ENCODE peak calls at places on chromosomes 5 and 9, in six cellular contexts. O, J, K, D, S and C are unnamed samples.

GRCh38 chr5:132812949-132813598 is at the start of gene SOWAHA:
- DNase-seq in O (peak), J (peak), K (peak), D (peak), S (no peak), C (no peak)

GRCh38 chr5:68288756-68289134 is 73.2 kb downstream of the PIK3R1 start:
- DNase-seq in O (no peak), J (peak), K (no peak), D (no peak), S (no peak), C (no peak)

GRCh38 chr9:89311346-89312153 is 555 bp downstream of the CKS2 start:
- DNase-seq in O (peak), J (peak), K (no peak), D (no peak), S (no peak), C (no peak)

GRCh38 chr9:129558551-129559505 is 62.1 kb downstream of the C9orf50 start:
- DNase-seq in O (no peak), J (no peak), K (peak), D (no peak), S (no peak), C (no peak)

GRCh38 chr5:142870552-142870951 is 100.4 kb downstream of the ARHGAP26 start:
- DNase-seq in O (no peak), J (no peak), K (no peak), D (no peak), S (no peak), C (no peak)

GRCh38 chr9:31347082-31347617 is 1037.3 kb upstream of the ACO1 start:
- DNase-seq in O (no peak), J (no peak), K (no peak), D (no peak), S (no peak), C (no peak)

GRCh38 chr5:25892251-25892650 is 1146.1 kb downstream of the CDH9 start:
- DNase-seq in O (no peak), J (no peak), K (no peak), D (no peak), S (no peak), C (no peak)

GRCh38 chr5:162786234-162786633 is 651.2 kb upstream of the CCNG1 start:
- DNase-seq in O (no peak), J (no peak), K (no peak), D (no peak), S (no peak), C (no peak)

GRCh38 chr5:101788797-101789196 is 507.3 kb downstream of the SLCO4C1 start:
- DNase-seq in O (no peak), J (no peak), K (no peak), D (no peak), S (no peak), C (no peak)

GRCh38 chr5:112534564-112534963 is 115.5 kb upstream of the EPB41L4A start:
- DNase-seq in O (no peak), J (no peak), K (no peak), D (no peak), S (no peak), C (no peak)

GRCh38 chr5:56671571-56671970 is 143.8 kb upstream of the MAP3K1 start:
- DNase-seq in O (no peak), J (no peak), K (no peak), D (no peak), S (no peak), C (no peak)

GRCh38 chr9:34282096-34282495 is 47.0 kb downstream of the KIF24 start:
- DNase-seq in O (no peak), J (no peak), K (no peak), D (no peak), S (no peak), C (no peak)

GRCh38 chr5:148145916-148146315 is 22.4 kb upstream of the SPINK14 start:
- DNase-seq in O (peak), J (no peak), K (no peak), D (no peak), S (no peak), C (peak)

GRCh38 chr5:30845194-30845593 is 348.3 kb upstream of the CDH6 start:
- DNase-seq in O (no peak), J (no peak), K (no peak), D (no peak), S (no peak), C (no peak)

GRCh38 chr5:59066367-59067163 is 483.7 kb downstream of the RAB3C start:
- DNase-seq in O (no peak), J (no peak), K (no peak), D (no peak), S (no peak), C (no peak)

GRCh38 chr5:132566657-132567056 is 9.9 kb downstream of the RAD50 start:
- DNase-seq in O (no peak), J (no peak), K (no peak), D (no peak), S (no peak), C (no peak)

GRCh38 chr9:109453210-109453842 is 44.8 kb downstream of the PTPN3 start:
- DNase-seq in O (no peak), J (no peak), K (peak), D (peak), S (no peak), C (peak)

GRCh38 chr5:59587489-59588337 is 305.8 kb downstream of the PDE4D start:
- DNase-seq in O (peak), J (peak), K (peak), D (no peak), S (peak), C (no peak)

GRCh38 chr9:136352682-136353081 is 10.9 kb downstream of the DNLZ start:
- DNase-seq in O (no peak), J (no peak), K (no peak), D (no peak), S (peak), C (no peak)

GRCh38 chr5:98599016-98599415 is 174.4 kb upstream of the RGMB start:
- DNase-seq in O (no peak), J (no peak), K (no peak), D (no peak), S (no peak), C (no peak)

GRCh38 chr5:78593465-78593864 is 55.1 kb downstream of the LHFPL2 start:
- DNase-seq in O (no peak), J (no peak), K (no peak), D (no peak), S (no peak), C (no peak)

GRCh38 chr9:15293727-15294405 is 13.2 kb downstream of the TTC39B start:
- DNase-seq in O (no peak), J (no peak), K (no peak), D (no peak), S (no peak), C (no peak)

GRCh38 chr9:134296301-134297081 is 29.8 kb upstream of the RXRA start:
- DNase-seq in O (no peak), J (no peak), K (no peak), D (no peak), S (no peak), C (no peak)

GRCh38 chr5:36607114-36607561 is 732 bp downstream of the SLC1A3 start:
- DNase-seq in O (no peak), J (no peak), K (no peak), D (no peak), S (no peak), C (no peak)

GRCh38 chr9:133777111-133777791 is 39.1 kb upstream of the SARDH start:
- DNase-seq in O (no peak), J (no peak), K (no peak), D (no peak), S (no peak), C (no peak)

GRCh38 chr9:133691659-133692363 is 46.3 kb downstream of the SARDH start:
- DNase-seq in O (no peak), J (no peak), K (no peak), D (no peak), S (no peak), C (no peak)

GRCh38 chr9:131667576-131667975 is 72.3 kb downstream of the RAPGEF1 start:
- DNase-seq in O (no peak), J (no peak), K (no peak), D (no peak), S (no peak), C (no peak)

GRCh38 chr9:34554211-34555001 is 31.6 kb upstream of the ENHO start:
- DNase-seq in O (no peak), J (peak), K (no peak), D (no peak), S (no peak), C (no peak)

GRCh38 chr5:170571885-170572284 is 68.1 kb downstream of the KCNIP1 start:
- DNase-seq in O (no peak), J (no peak), K (no peak), D (no peak), S (no peak), C (no peak)

GRCh38 chr5:169303119-169303515 is 2.2 kb upstream of the SLIT3 start:
- DNase-seq in O (no peak), J (no peak), K (no peak), D (no peak), S (no peak), C (no peak)

GRCh38 chr9:114100536-114100935 is 1.4 kb upstream of the KIF12 start:
- DNase-seq in O (no peak), J (no peak), K (no peak), D (no peak), S (no peak), C (no peak)

GRCh38 chr5:131214828-131215227 is 44.1 kb downstream of the LYRM7 start:
- DNase-seq in O (no peak), J (no peak), K (no peak), D (no peak), S (no peak), C (no peak)

GRCh38 chr9:137691648-137692357 is 73.0 kb downstream of the EHMT1 start:
- DNase-seq in O (no peak), J (no peak), K (no peak), D (no peak), S (no peak), C (no peak)

GRCh38 chr5:131637694-131638093 is 2.7 kb upstream of the RAPGEF6 start:
- DNase-seq in O (no peak), J (no peak), K (no peak), D (no peak), S (no peak), C (no peak)

GRCh38 chr5:137122075-137122474 is 377.1 kb downstream of the SPOCK1 start:
- DNase-seq in O (no peak), J (no peak), K (no peak), D (no peak), S (no peak), C (no peak)

GRCh38 chr9:16459421-16460148 is 410.9 kb downstream of the BNC2 start:
- DNase-seq in O (no peak), J (no peak), K (no peak), D (no peak), S (no peak), C (no peak)

GRCh38 chr5:89110916-89111646 is 228.1 kb upstream of the MEF2C start:
- DNase-seq in O (no peak), J (no peak), K (no peak), D (no peak), S (no peak), C (no peak)

DNA sequence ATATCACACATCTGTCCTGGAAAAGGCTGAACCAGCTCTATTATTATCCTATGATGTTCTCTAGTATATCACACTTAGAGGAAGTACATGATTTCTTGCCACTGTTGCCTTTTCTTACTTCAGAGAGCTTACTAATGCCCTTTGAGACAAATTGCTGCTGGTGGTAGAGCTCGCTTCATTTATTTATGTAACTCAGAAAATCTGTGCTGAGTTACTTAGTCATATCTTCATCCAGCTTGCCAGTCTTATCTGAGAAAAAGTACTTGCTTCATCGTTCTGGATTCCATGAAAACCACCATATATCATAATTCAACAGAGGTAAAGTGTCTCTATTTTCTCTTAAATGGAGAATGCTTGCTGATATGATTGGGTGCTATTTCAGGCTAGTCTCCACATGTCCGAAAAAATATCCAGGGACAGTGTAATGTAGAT is 26.6 kb downstream of the PTPDC1 start:
- DNase-seq in O (no peak), J (no peak), K (no peak), D (no peak), S (no peak), C (no peak)
- TF ChIP-seq POLR2A in O (no peak), J (no peak), K (no peak), D (no peak), S (no peak), C (no peak)

GRCh38 chr9:85940832-85941616 is at the start of gene NAA35:
- DNase-seq in O (peak), J (peak), K (peak), D (peak), S (peak), C (peak)
- TF ChIP-seq POLR2A in O (no peak), J (peak), K (peak), D (no peak), S (peak), C (no peak)

DNA sequence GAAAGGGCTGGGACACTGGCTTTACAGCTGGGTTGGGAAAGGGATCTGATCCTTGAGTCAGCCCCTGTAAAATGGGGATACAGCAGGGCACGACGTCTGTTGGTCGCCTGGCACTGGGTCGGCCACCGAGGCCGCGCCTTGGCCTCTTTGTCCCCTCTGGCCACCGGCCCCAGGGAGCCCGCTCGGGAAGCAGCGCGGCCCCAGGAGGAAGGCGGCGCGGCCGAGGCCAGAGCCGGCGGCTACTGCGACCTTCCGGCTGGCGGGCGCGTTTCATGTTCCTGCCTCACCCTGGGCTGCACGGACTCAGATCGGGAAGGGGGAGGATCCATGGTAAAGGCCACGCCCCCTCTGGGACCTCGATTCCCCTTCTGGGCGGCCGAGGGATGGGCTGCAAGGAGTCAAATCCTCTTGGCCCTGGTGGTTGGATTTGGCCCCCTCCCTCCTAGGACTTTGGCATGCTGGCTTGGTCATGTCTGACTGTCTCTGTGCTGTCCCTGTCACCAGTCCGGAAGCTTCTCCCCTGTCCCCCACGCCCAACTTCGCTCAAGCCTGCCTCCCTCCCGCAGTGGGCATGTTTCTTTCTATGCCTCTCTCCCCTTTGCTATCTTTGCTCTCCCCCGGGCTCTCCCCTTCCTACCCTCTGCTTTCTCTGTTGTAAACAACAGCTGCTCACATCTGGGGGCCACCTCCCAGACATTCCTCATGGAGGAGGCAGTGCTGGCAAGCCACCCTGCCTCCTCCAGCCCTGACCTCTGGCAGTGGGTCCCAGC is 25.8 kb downstream of the FPGS start:
- DNase-seq in O (peak), J (peak), K (peak), D (peak), S (peak), C (peak)
- TF ChIP-seq POLR2A in O (peak), J (peak), K (peak), D (no peak), S (peak), C (no peak)

GRCh38 chr9:37730840-37731239 is 22.8 kb upstream of the TRMT10B start:
- DNase-seq in O (no peak), J (no peak), K (no peak), D (no peak), S (no peak), C (no peak)

GRCh38 chr9:37730256-37730655 is 23.3 kb upstream of the TRMT10B start:
- DNase-seq in O (no peak), J (no peak), K (no peak), D (no peak), S (no peak), C (no peak)

GRCh38 chr9:37729499-37729898 is 24.1 kb upstream of the TRMT10B start:
- DNase-seq in O (no peak), J (no peak), K (no peak), D (no peak), S (no peak), C (no peak)

GRCh38 chr9:37732086-37732744 is 21.4 kb upstream of the TRMT10B start:
- DNase-seq in O (no peak), J (no peak), K (no peak), D (no peak), S (no peak), C (no peak)

GRCh38 chr9:37727002-37727401 is 26.6 kb upstream of the TRMT10B start:
- DNase-seq in O (no peak), J (no peak), K (no peak), D (no peak), S (no peak), C (no peak)
- TF ChIP-seq POLR2A in O (no peak), J (no peak), K (no peak), D (no peak), S (no peak), C (no peak)

GRCh38 chr5:32443541-32444190 is 874 bp downstream of the ZFR start:
- DNase-seq in O (peak), J (no peak), K (peak), D (no peak), S (peak), C (no peak)
- TF ChIP-seq POLR2A in O (no peak), J (no peak), K (no peak), D (no peak), S (no peak), C (no peak)

DNA sequence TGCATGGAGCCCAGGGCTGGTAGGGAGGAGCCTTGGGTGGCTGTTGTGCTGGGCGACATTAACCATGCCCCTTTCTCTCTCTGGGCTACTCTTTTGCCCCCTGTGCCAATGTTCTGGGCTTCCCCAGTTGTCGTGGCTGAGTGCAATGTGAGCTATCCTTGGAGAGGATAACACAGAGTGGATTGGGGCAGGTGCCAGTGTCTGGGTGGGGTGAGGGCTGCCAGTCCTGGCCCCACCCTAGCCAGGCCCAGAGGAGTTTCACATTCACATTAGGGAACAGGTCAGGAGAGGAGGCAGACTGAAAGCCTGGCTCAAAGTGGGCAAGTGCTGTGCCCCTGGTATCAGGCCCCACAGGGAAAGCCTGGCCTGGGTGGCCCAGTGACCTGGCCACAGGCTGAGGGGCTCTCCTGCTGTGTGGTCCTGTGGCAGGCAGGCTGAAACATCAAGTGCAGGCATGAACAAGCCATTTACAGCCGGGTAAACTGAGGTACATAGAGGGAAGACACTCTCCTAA is 7.5 kb upstream of the NDST1 start:
- DNase-seq in O (peak), J (no peak), K (no peak), D (no peak), S (no peak), C (no peak)
- TF ChIP-seq POLR2A in O (no peak), J (no peak), K (no peak), D (no peak), S (no peak), C (no peak)

DNA sequence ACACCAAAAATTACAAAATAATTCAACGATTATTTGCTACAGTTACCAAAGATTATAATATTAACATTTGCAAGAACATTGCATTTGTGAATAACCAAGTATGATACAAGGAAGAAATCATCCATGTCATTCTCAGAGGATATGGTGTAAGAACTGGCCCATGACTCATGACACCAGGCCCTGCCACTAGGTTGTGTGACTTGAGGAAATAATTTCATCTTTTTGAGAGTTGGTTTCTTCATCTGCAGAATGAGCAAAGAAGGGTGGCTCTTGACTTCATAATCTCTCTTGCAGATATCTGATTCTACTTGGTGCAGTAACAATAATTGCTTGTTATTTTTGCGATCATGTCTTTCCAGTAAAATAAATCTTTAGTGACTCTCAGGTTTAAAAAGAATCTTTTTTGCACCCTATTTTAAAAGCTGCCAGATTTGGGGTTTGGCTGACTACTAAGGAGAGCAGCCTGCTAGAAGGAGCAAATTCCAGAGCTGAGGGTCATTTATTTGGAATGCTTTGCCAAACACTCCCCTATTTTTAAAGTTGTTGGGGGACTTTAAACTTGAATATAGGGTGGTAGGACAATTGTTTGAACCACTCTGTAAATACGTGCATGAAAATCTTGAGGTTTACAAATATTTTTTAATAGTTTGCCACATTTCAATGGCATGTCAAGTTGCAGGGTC is 23.5 kb downstream of the ITGA1 start:
- DNase-seq in O (no peak), J (peak), K (no peak), D (no peak), S (no peak), C (no peak)
- TF ChIP-seq POLR2A in O (no peak), J (no peak), K (no peak), D (no peak), S (no peak), C (no peak)

DNA sequence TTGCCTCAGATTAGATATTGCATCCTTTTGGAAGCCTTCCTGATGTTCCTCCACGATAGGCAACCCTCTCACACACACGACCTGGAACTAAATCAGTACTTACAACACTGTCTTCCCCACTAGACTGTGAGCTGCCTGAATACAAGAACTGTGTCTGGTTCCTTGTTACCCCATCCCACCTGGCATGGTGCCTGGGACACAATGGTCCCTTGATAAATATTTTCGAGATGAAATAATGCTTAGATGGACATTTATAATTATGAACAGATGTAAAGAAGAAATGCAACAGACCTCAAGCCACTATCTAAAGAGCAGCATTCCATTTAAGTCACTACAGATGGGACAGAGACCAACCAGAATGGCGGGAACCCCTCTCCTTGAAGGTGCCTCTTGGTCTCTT is 33.4 kb downstream of the OR1J1 start:
- DNase-seq in O (no peak), J (peak), K (no peak), D (no peak), S (no peak), C (no peak)
- TF ChIP-seq POLR2A in O (no peak), J (no peak), K (no peak), D (no peak), S (no peak), C (no peak)